ENCODE peak calls at places on chromosomes 4 and X, in nine cellular contexts. C is right atrium auricular region, H is fibroblast of pulmonary artery, F is tibial nerve, R is stomach, T is colonic mucosa, P is tibial artery, G is heart right ventricle, E is lung. Q is an unnamed sample.

GRCh38 chrX:18424482-18425198 is 768 bp upstream of the CDKL5 start:
- DNase-seq in C (no peak), H (peak; percentile 35), F (no peak), R (no peak), T (peak; percentile 22), P (no peak), G (no peak), E (no peak), Q (no peak)

GRCh38 chr4:102586644-102587021 is 85.5 kb downstream of the NFKB1 start:
- DNase-seq in C (no peak), H (no peak), F (no peak), R (no peak), T (no peak), P (no peak), G (no peak), E (no peak), Q (no peak)

GRCh38 chr4:63728480-63729177 is 680.6 kb downstream of the TECRL start:
- DNase-seq in C (no peak), H (peak; percentile 2), F (no peak), R (no peak), T (no peak), P (no peak), G (no peak), E (no peak), Q (no peak)

GRCh38 chr4:68373513-68373912 is 23.6 kb upstream of the YTHDC1 start:
- DNase-seq in C (peak; percentile 75), H (peak; percentile 84), F (peak; percentile 33), R (peak; percentile 65), T (peak; percentile 51), P (peak; percentile 88), G (peak; percentile 79), E (peak; percentile 57), Q (no peak)

GRCh38 chr4:100929753-100930152 is 411.9 kb upstream of the EMCN start:
- DNase-seq in C (no peak), H (no peak), F (no peak), R (no peak), T (no peak), P (no peak), G (no peak), E (no peak), Q (no peak)

GRCh38 chr4:100348472-100348871 is 158.2 kb upstream of the DDIT4L start:
- DNase-seq in C (no peak), H (peak; percentile 90), F (no peak), R (no peak), T (no peak), P (no peak), G (no peak), E (no peak), Q (no peak)

GRCh38 chr4:2786152-2786671 is 6.7 kb upstream of the SH3BP2 start:
- DNase-seq in C (no peak), H (no peak), F (no peak), R (peak; percentile 22), T (no peak), P (peak; percentile 56), G (no peak), E (no peak), Q (no peak)

GRCh38 chrX:125203379-125203736 is 116.3 kb upstream of the TEX13C start:
- DNase-seq in C (no peak), H (no peak), F (no peak), R (no peak), T (no peak), P (peak; percentile 63), G (peak; percentile 8), E (no peak), Q (no peak)

GRCh38 chr4:90419124-90419711 is 292.0 kb downstream of the CCSER1 start:
- DNase-seq in C (no peak), H (peak; percentile 59), F (no peak), R (no peak), T (no peak), P (no peak), G (no peak), E (no peak), Q (peak; percentile 72)

GRCh38 chr4:111943796-111944203 is 201.5 kb upstream of the FAM241A start:
- DNase-seq in C (peak; percentile 60), H (peak; percentile 55), F (no peak), R (peak; percentile 48), T (peak; percentile 53), P (no peak), G (no peak), E (peak; percentile 35), Q (peak; percentile 35)

GRCh38 chrX:3252744-3253143 is 93.7 kb downstream of the MXRA5 start:
- DNase-seq in C (no peak), H (peak; percentile 18), F (no peak), R (no peak), T (no peak), P (no peak), G (no peak), E (no peak), Q (no peak)

GRCh38 chr4:124337874-124338273 is 374.7 kb downstream of the ANKRD50 start:
- DNase-seq in C (no peak), H (peak; percentile 28), F (peak; percentile 7), R (no peak), T (no peak), P (no peak), G (peak; percentile 69), E (no peak), Q (no peak)

GRCh38 chr4:156298230-156298629 is 344.6 kb upstream of the CTSO start:
- DNase-seq in C (no peak), H (peak; percentile 89), F (no peak), R (no peak), T (no peak), P (no peak), G (no peak), E (no peak), Q (no peak)

GRCh38 chrX:17032351-17032750 is 85.9 kb downstream of the REPS2 start:
- DNase-seq in C (no peak), H (peak; percentile 78), F (peak; percentile 14), R (peak; percentile 54), T (no peak), P (peak; percentile 68), G (no peak), E (peak; percentile 41), Q (no peak)

GRCh38 chrX:21885568-21885967 is 29.8 kb downstream of the YY2 start:
- DNase-seq in C (no peak), H (peak; percentile 50), F (no peak), R (no peak), T (no peak), P (no peak), G (no peak), E (no peak), Q (no peak)

GRCh38 chr4:74262522-74262921 is 45.7 kb upstream of the EPGN start:
- DNase-seq in C (no peak), H (peak; percentile 39), F (no peak), R (no peak), T (no peak), P (no peak), G (no peak), E (no peak), Q (peak; percentile 13)

GRCh38 chr4:12359420-12359819 is 930.7 kb upstream of the HS3ST1 start:
- DNase-seq in C (no peak), H (peak; percentile 6), F (no peak), R (no peak), T (no peak), P (no peak), G (no peak), E (no peak), Q (no peak)

GRCh38 chr4:13980317-13980716 is 352.8 kb upstream of the BOD1L1 start:
- DNase-seq in C (no peak), H (peak; percentile 71), F (no peak), R (no peak), T (no peak), P (no peak), G (no peak), E (no peak), Q (no peak)

GRCh38 chrX:53268173-53268572 is 13.2 kb downstream of the IQSEC2 start:
- DNase-seq in C (no peak), H (no peak), F (no peak), R (no peak), T (no peak), P (no peak), G (no peak), E (no peak), Q (no peak)

GRCh38 chrX:53266175-53266574 is 15.2 kb downstream of the IQSEC2 start:
- DNase-seq in C (no peak), H (no peak), F (no peak), R (no peak), T (peak; percentile 49), P (no peak), G (no peak), E (no peak), Q (no peak)

GRCh38 chrX:53263597-53264094 is 17.7 kb downstream of the IQSEC2 start:
- DNase-seq in C (no peak), H (peak; percentile 44), F (no peak), R (no peak), T (no peak), P (no peak), G (no peak), E (no peak), Q (no peak)

GRCh38 chrX:53266914-53267313 is 14.5 kb downstream of the IQSEC2 start:
- DNase-seq in C (no peak), H (no peak), F (no peak), R (no peak), T (no peak), P (no peak), G (no peak), E (no peak), Q (no peak)

DNA sequence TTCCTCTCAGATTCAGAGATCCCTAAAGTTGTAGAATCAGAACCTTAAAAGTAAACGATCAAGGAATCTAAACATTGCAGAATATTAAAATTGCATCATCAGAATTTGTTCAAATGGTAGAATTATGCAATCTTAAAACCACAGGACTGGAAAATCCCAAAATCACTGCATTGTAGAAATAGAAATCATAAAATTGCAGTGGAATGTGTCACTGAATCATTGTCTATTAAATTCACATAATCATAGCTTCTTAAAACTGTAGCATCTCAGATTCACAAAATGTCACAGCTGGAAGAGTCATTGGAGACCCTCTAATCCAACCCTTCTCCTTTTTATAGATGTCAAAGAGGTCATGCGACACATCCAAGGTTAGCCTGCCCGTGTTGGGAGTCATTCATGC is 15.6 kb downstream of the IQSEC2 start:
- DNase-seq in C (no peak), H (peak; percentile 75), F (no peak), R (no peak), T (no peak), P (no peak), G (no peak), E (no peak), Q (no peak)
- H3K4me3 ChIP-seq in C (no peak overlapping the region), H (no peak overlapping the region), F (no peak overlapping the region), R (no peak overlapping the region), T (no peak overlapping the region), P (no peak overlapping the region), G (no peak overlapping the region), E (no peak overlapping the region), Q (no peak overlapping the region)

GRCh38 chr4:24831637-24832036 is 36.3 kb downstream of the SOD3 start:
- DNase-seq in C (no peak), H (no peak), F (no peak), R (no peak), T (no peak), P (no peak), G (no peak), E (no peak), Q (no peak)
- TF ChIP-seq CTCF in C (no peak), H (no peak), F (no peak), R (no peak), T (no peak), P (no peak), G (no peak), E (no peak), Q (no peak)

GRCh38 chr4:153207561-153207960 is 3.3 kb downstream of the TRIM2 start:
- DNase-seq in C (no peak), H (peak; percentile 38), F (no peak), R (peak; percentile 66), T (peak; percentile 77), P (no peak), G (peak; percentile 48), E (no peak), Q (no peak)
- H3K4me3 ChIP-seq in C (no peak overlapping the region), H (no peak overlapping the region), F (no peak overlapping the region), R (no peak overlapping the region), T (peak overlapping the region; percentile 40), P (no peak overlapping the region), G (no peak overlapping the region), E (no peak overlapping the region), Q (no peak overlapping the region)

GRCh38 chrX:53347948-53348347 is 66.6 kb upstream of the IQSEC2 start:
- DNase-seq in C (no peak), H (no peak), F (no peak), R (no peak), T (no peak), P (no peak), G (no peak), E (no peak), Q (no peak)
- TF ChIP-seq CTCF in C (no peak), H (no peak), F (no peak), R (no peak), T (no peak), P (no peak), G (no peak), E (no peak), Q (no peak)

Q was measured in LNCaP clone FGC.